ENCODE peak calls at places on chromosomes 2 and 18, in six cellular contexts. P is colonic mucosa, H is K562, W is HepG2, A is spleen, S is heart right ventricle. X is an unnamed sample.

GRCh38 chr2:222336931-222337330 is 38.1 kb upstream of the PAX3 start:
- DNase-seq in P (no peak), A (no peak), H (no peak), W (no peak), S (no peak), X (no peak)

GRCh38 chr18:1914489-1914888 is 656.8 kb downstream of the METTL4 start:
- DNase-seq in S (no peak), H (no peak), W (peak; percentile 1), A (no peak), P (no peak), X (no peak)

GRCh38 chr2:69185807-69186206 is 172.8 kb downstream of the ANTXR1 start:
- DNase-seq in W (no peak), H (no peak), A (no peak), P (peak; percentile 28), S (no peak), X (no peak)

GRCh38 chr18:21452808-21453511 is 147.5 kb downstream of the ESCO1 start:
- DNase-seq in H (no peak), S (no peak), W (no peak), A (no peak), P (no peak), X (no peak)

GRCh38 chr18:48997681-48997984 is 46.9 kb upstream of the SMAD7 start:
- DNase-seq in A (no peak), H (no peak), W (no peak), P (no peak), S (no peak), X (no peak)

GRCh38 chr2:195848119-195848899 is 191.3 kb downstream of the SLC39A10 start:
- DNase-seq in H (no peak), A (peak; percentile 62), W (no peak), P (no peak), S (no peak), X (no peak)

GRCh38 chr2:64250751-64251405 is 106.7 kb upstream of the PELI1 start:
- DNase-seq in P (no peak), W (no peak), A (no peak), S (no peak), H (no peak), X (no peak)

GRCh38 chr18:67425724-67426123 is 90.8 kb downstream of the DSEL start:
- DNase-seq in S (no peak), W (no peak), A (no peak), P (no peak), H (no peak), X (peak; percentile 6)

GRCh38 chr18:76399613-76400391 is 95.2 kb downstream of the ZNF516 start:
- DNase-seq in S (no peak), A (no peak), H (no peak), W (no peak), P (no peak), X (no peak)

GRCh38 chr2:217994776-217995274 is 8.0 kb downstream of the TNS1 start:
- DNase-seq in A (no peak), S (no peak), W (no peak), P (no peak), H (no peak), X (no peak)

GRCh38 chr2:86336350-86337234 is 834 bp downstream of the REEP1 start:
- DNase-seq in S (no peak), H (no peak), P (no peak), W (no peak), A (no peak), X (no peak)

GRCh38 chr18:74291771-74292540 is at the start of gene CYB5A:
- DNase-seq in P (peak; percentile 99), H (peak; percentile 85), W (peak; percentile 98), A (peak; percentile 99), S (peak; percentile 99), X (peak; percentile 69)

GRCh38 chr18:74289946-74290478 is 1.8 kb downstream of the CYB5A start:
- DNase-seq in P (no peak), S (no peak), H (no peak), A (no peak), W (no peak), X (no peak)

GRCh38 chr18:74289137-74289536 is 2.6 kb downstream of the CYB5A start:
- DNase-seq in S (no peak), P (no peak), A (no peak), W (no peak), H (no peak), X (no peak)

GRCh38 chr18:74292541-74292858 is 737 bp upstream of the CYB5A start:
- DNase-seq in W (no peak), S (no peak), A (no peak), P (no peak), H (no peak), X (no peak)

DNA sequence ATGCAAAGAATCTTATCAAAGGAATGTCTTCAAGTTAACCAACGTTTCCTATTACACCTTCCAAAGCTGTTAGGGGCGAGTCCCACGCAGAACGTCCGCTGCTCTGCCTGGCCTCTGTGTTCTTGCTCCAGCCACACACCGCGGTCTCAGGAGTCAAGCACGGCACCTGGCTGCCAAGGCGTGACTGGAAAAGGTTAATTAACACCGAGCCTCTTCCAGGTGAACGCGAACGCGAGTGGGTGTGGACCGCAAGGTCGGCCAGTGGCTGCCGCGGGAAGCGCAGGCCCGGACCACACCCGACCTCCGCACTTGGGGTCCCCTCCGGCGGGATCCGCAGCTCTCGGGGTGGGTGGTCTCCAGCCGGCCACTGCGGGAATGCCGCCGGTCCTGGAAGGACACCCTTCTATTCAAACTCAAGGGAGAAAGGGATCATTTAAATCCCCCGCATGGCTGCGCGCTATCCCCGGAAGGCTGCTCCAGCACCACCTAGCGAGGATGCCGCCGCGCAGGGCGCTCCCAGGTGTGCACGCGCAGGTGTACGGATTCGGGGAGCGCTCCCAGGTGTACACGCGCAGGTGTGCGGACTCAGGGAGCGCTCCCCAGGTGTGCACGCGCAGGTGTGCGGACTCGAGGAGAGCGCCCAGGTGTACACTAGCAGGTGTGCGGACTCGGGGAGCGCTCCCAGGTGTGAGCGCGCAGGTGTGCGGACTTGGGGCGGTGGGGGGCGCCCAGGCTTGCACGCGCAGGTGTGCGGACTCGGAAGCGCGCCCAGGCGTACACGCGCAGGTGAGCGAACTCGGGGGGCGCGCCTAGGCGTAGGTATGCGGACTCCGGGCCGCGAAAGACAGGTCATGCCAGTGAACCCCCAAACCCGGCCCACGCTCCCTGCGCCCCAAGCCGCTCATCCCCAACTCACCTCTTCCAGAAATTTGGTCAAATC is 662 bp downstream of the CYB5A start:
- DNase-seq in H (no peak), P (peak; percentile 60), W (peak; percentile 34), S (no peak), A (peak; percentile 89), X (no peak)
- TF ChIP-seq CTCF in H (no peak), P (no peak), W (peak; percentile 80), S (no peak), A (no peak), X (peak; percentile 50)

GRCh38 chr2:73111300-73112025 is 1.3 kb downstream of the RAB11FIP5 start:
- DNase-seq in S (peak; percentile 23), P (peak; percentile 74), H (peak; percentile 43), A (peak; percentile 83), W (peak; percentile 35), X (peak; percentile 39)

GRCh38 chr2:73110622-73111299 is 2.0 kb downstream of the RAB11FIP5 start:
- DNase-seq in P (peak; percentile 51), A (no peak), W (no peak), S (no peak), H (no peak), X (no peak)

GRCh38 chr2:73113634-73113958 is 848 bp upstream of the RAB11FIP5 start:
- DNase-seq in W (no peak), H (no peak), S (no peak), P (no peak), A (no peak), X (peak; percentile 44)

GRCh38 chr2:73112913-73113633 is at the start of gene RAB11FIP5:
- DNase-seq in H (peak; percentile 94), P (peak; percentile 79), W (peak; percentile 57), A (peak; percentile 91), S (peak; percentile 61), X (no peak)

GRCh38 chr2:73112026-73112912 is 479 bp downstream of the RAB11FIP5 start:
- DNase-seq in P (peak; percentile 29), S (no peak), H (peak; percentile 50), A (peak; percentile 85), W (peak; percentile 22), X (no peak)
- H3K4me3 ChIP-seq in P (peak overlapping the region; percentile 83), S (peak overlapping the region; percentile 86), H (peak overlapping the region; percentile 61), A (peak overlapping the region; percentile 74), W (peak overlapping the region; percentile 85), X (peak overlapping the region; percentile 91)

GRCh38 chr18:70194227-70194890 is 11.1 kb downstream of the RTTN start:
- DNase-seq in W (no peak), H (no peak), P (no peak), S (no peak), A (no peak), X (no peak)
- TF ChIP-seq CTCF in W (no peak), H (no peak), P (no peak), S (no peak), A (no peak), X (no peak)

DNA sequence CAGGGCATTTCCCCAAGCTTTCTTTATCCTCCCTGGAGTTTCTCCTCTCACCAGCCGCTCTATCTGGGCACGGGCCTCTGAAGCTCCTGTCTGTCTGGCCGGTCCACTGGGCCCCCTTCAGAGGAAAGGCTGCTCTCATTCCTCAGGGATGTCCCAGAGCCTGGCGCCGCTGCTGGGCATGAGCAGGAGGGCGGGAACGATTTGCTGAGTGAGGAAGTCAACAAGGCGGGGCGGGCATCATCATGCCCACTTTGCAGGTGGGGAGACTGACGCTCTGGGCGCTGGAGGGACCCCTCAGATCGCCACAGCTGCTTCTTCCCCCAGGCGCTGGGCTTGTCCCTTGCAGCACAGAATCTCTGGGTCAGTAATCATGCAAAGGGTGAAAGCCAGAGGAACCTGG is 158.0 kb downstream of the CYRIA start:
- DNase-seq in S (no peak), W (no peak), P (no peak), A (no peak), H (no peak), X (no peak)
- H3K4me3 ChIP-seq in S (peak overlapping the region; percentile 42), W (no peak overlapping the region), P (peak overlapping the region; percentile 41), A (peak overlapping the region; percentile 32), H (no peak overlapping the region), X (peak overlapping the region; percentile 50)

DNA sequence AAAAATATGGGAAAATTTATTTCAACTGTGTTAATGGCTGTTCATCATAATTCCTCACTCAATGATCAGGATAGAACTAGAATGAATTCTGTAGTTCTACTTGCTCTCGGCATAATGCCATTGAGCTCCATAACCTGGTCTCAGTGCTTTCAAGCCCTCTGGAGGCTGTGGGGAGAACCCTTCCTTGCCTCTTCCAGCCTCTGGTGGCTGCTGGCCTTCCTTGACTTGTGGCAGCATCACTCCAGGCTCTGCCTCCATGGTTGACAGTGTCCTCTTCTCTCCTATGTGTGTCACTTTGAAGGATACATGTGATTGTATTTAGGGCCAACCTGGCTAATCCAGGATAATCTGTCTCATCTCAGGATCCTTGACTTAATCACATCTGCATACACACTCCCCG is 26.9 kb upstream of the CABYR start:
- DNase-seq in S (no peak), H (no peak), A (no peak), W (no peak), P (no peak), X (no peak)
- TF ChIP-seq CTCF in S (no peak), H (no peak), A (no peak), W (no peak), P (no peak), X (peak; percentile 23)